ENCODE peak calls at places on chromosomes 5 and 9, in seven cellular contexts. Z, L, N, W, Y, B and V are unnamed samples.
A peak's percentile ranks its signal among the peaks of the same experiment; 100 is the strongest.

GRCh38 chr9:75455444-75455921 is 367.2 kb downstream of the OSTF1 start:
- DNase-seq in Z (peak; percentile 17), L (no peak), N (no peak), W (no peak), Y (no peak), B (no peak), V (no peak)

GRCh38 chr5:132462856-132463745 is 27.5 kb downstream of the IRF1 start:
- DNase-seq in Z (no peak), L (peak; percentile 7), N (no peak), W (no peak), Y (no peak), B (no peak), V (no peak)

GRCh38 chr5:154202379-154203260 is 12.1 kb downstream of the GALNT10 start:
- DNase-seq in Z (no peak), L (peak; percentile 77), N (peak; percentile 46), W (no peak), Y (peak; percentile 41), B (no peak), V (no peak)

GRCh38 chr9:131984564-131984963 is 95.1 kb downstream of the MED27 start:
- DNase-seq in Z (no peak), L (no peak), N (no peak), W (no peak), Y (no peak), B (no peak), V (no peak)

GRCh38 chr9:35318741-35319140 is 156.9 kb downstream of the UNC13B start:
- DNase-seq in Z (no peak), L (no peak), N (no peak), W (no peak), Y (no peak), B (no peak), V (no peak)

GRCh38 chr5:169094586-169095409 is 206.1 kb downstream of the SLIT3 start:
- DNase-seq in Z (peak; percentile 90), L (no peak), N (no peak), W (no peak), Y (no peak), B (no peak), V (no peak)

GRCh38 chr9:104256031-104256709 is 162.1 kb downstream of the SMC2 start:
- DNase-seq in Z (peak; percentile 3), L (no peak), N (no peak), W (no peak), Y (no peak), B (no peak), V (peak; percentile 39)

GRCh38 chr9:82431121-82431520 is 442.5 kb downstream of the SPATA31D1 start:
- DNase-seq in Z (no peak), L (no peak), N (no peak), W (no peak), Y (no peak), B (no peak), V (no peak)

GRCh38 chr9:77449177-77450092 is 198.7 kb downstream of the GNA14 start:
- DNase-seq in Z (peak; percentile 46), L (no peak), N (no peak), W (no peak), Y (no peak), B (peak; percentile 19), V (peak; percentile 79)

GRCh38 chr5:139361821-139362429 is 20.3 kb downstream of the PAIP2 start:
- DNase-seq in Z (no peak), L (no peak), N (no peak), W (no peak), Y (no peak), B (no peak), V (no peak)

GRCh38 chr9:98231770-98232478 is 23.5 kb downstream of the TBC1D2 start:
- DNase-seq in Z (peak; percentile 82), L (no peak), N (no peak), W (no peak), Y (no peak), B (no peak), V (peak; percentile 96)

GRCh38 chr9:70411141-70411929 is 3.1 kb downstream of the KLF9 start:
- DNase-seq in Z (peak; percentile 84), L (peak; percentile 65), N (peak; percentile 60), W (no peak), Y (peak; percentile 59), B (peak; percentile 70), V (no peak)